ENCODE peak calls at places on chromosomes 13 and 19, in eight cellular contexts. W is tibial nerve, C is mesenteric fat pad, O is kidney tubule cell, H is Right ventricle myocardium superior, M is GDM1, V is midbrain, L is ELR. Z is an unnamed sample.
A peak's percentile ranks its signal among the peaks of the same experiment; 100 is the strongest.

GRCh38 chr13:26881154-26881553 is 120.6 kb upstream of the GPR12 start:
- DNase-seq in V (no peak), H (no peak), L (no peak), O (peak; percentile 80), M (no peak), C (no peak), W (no peak), Z (peak; percentile 12)

GRCh38 chr19:58577581-58578429 is 4.7 kb upstream of the MZF1 start:
- DNase-seq in C (peak; percentile 85), W (no peak), H (no peak), O (no peak), L (no peak), V (no peak), M (no peak), Z (no peak)

GRCh38 chr13:44125943-44126469 is 246.3 kb downstream of the LACC1 start:
- DNase-seq in M (no peak), W (no peak), V (no peak), H (no peak), C (no peak), L (peak; percentile 18), O (no peak), Z (no peak)

GRCh38 chr19:4181053-4181508 is 1.3 kb downstream of the SIRT6 start:
- DNase-seq in O (no peak), C (no peak), W (no peak), M (no peak), V (no peak), H (no peak), L (no peak), Z (no peak)

GRCh38 chr19:50252111-50252886 is 48.9 kb downstream of the MYH14 start:
- DNase-seq in L (peak; percentile 37), M (no peak), C (no peak), W (no peak), V (peak; percentile 13), H (no peak), O (peak; percentile 19), Z (no peak)

GRCh38 chr19:5314012-5314906 is 26.4 kb downstream of the PTPRS start:
- DNase-seq in M (no peak), H (no peak), C (no peak), O (peak; percentile 38), V (no peak), L (peak; percentile 62), W (no peak), Z (peak; percentile 38)

GRCh38 chr19:34416021-34416545 is 11.9 kb downstream of the PDCD2L start:
- DNase-seq in O (no peak), W (no peak), C (peak; percentile 53), M (no peak), V (no peak), L (peak; percentile 35), H (no peak), Z (peak; percentile 52)

GRCh38 chr19:32471095-32471494 is 65.5 kb downstream of the DPY19L3 start:
- DNase-seq in O (no peak), W (no peak), C (no peak), V (peak; percentile 11), M (no peak), L (no peak), H (peak; percentile 52), Z (no peak)

GRCh38 chr13:89925107-89925506 is 1422.4 kb upstream of the MIR17HG start:
- DNase-seq in V (peak; percentile 9), O (peak; percentile 48), C (no peak), H (no peak), M (no peak), W (no peak), L (peak; percentile 68), Z (peak; percentile 26)

GRCh38 chr13:20344836-20345490 is 112.8 kb upstream of the GJB6 start:
- DNase-seq in H (no peak), L (no peak), M (no peak), W (no peak), O (no peak), C (no peak), V (no peak), Z (no peak)

GRCh38 chr19:5126498-5127223 is 157.7 kb downstream of the KDM4B start:
- DNase-seq in W (no peak), H (no peak), C (no peak), O (no peak), M (no peak), L (no peak), V (no peak), Z (no peak)

GRCh38 chr13:30504081-30504480 is 38.3 kb upstream of the HMGB1 start:
- DNase-seq in M (no peak), O (no peak), L (no peak), W (no peak), V (no peak), H (no peak), C (no peak), Z (no peak)

GRCh38 chr13:46373623-46374022 is 13.4 kb downstream of the RUBCNL start:
- DNase-seq in C (no peak), L (no peak), W (no peak), O (no peak), H (no peak), M (no peak), V (no peak), Z (no peak)

GRCh38 chr13:22076658-22077057 is 405.8 kb downstream of the FGF9 start:
- DNase-seq in V (no peak), C (no peak), H (no peak), M (no peak), W (no peak), L (no peak), O (no peak), Z (no peak)

GRCh38 chr19:18373892-18374629 is 11.9 kb upstream of the GDF15 start:
- DNase-seq in C (peak; percentile 96), M (peak; percentile 90), W (peak; percentile 83), H (peak; percentile 92), V (peak; percentile 34), O (peak; percentile 99), L (peak; percentile 99), Z (peak; percentile 86)